ENCODE peak calls at places on chromosomes 13 and 19, in eight cellular contexts. R, N, W, D, V, F, X and U are unnamed samples.

GRCh38 chr19:7267792-7268736 is 26.1 kb downstream of the INSR start:
- DNase-seq in R (no peak), N (no peak), W (no peak), D (no peak), V (no peak), F (no peak), X (no peak), U (no peak)

GRCh38 chr19:46616631-46617322 is 8.1 kb downstream of the PTGIR start:
- DNase-seq in R (no peak), N (no peak), W (peak), D (peak), V (no peak), F (peak), X (no peak), U (peak)

GRCh38 chr13:87684850-87685735 is 13.9 kb downstream of the SLITRK5 start:
- DNase-seq in R (no peak), N (no peak), W (peak), D (no peak), V (no peak), F (no peak), X (no peak), U (no peak)

GRCh38 chr13:105990256-105990958 is 545.1 kb downstream of the EFNB2 start:
- DNase-seq in R (no peak), N (no peak), W (peak), D (no peak), V (no peak), F (no peak), X (no peak), U (no peak)

GRCh38 chr13:84400711-84401110 is 518.4 kb upstream of the SLITRK1 start:
- DNase-seq in R (no peak), N (no peak), W (peak), D (peak), V (no peak), F (no peak), X (no peak), U (no peak)

GRCh38 chr19:10774893-10775292 is 57.0 kb downstream of the DNM2 start:
- DNase-seq in R (no peak), N (no peak), W (no peak), D (no peak), V (no peak), F (no peak), X (no peak), U (no peak)

GRCh38 chr19:2867025-2867991 is at the start of gene ZNF556:
- DNase-seq in R (no peak), N (no peak), W (peak), D (peak), V (no peak), F (no peak), X (no peak), U (peak)

GRCh38 chr13:80502359-80502758 is 161.4 kb upstream of the SPRY2 start:
- DNase-seq in R (no peak), N (no peak), W (no peak), D (no peak), V (no peak), F (no peak), X (no peak), U (no peak)

GRCh38 chr13:48591889-48592725 is 59.2 kb upstream of the RCBTB2 start:
- DNase-seq in R (no peak), N (no peak), W (no peak), D (no peak), V (no peak), F (no peak), X (no peak), U (no peak)

GRCh38 chr19:1177322-1178114 is 3.5 kb upstream of the SBNO2 start:
- DNase-seq in R (no peak), N (no peak), W (peak), D (peak), V (no peak), F (peak), X (no peak), U (no peak)

GRCh38 chr13:95880346-95880745 is 172.9 kb downstream of the UGGT2 start:
- DNase-seq in R (no peak), N (no peak), W (no peak), D (no peak), V (no peak), F (no peak), X (no peak), U (no peak)

GRCh38 chr13:73556902-73557301 is 498.1 kb downstream of the KLF5 start:
- DNase-seq in R (no peak), N (no peak), W (no peak), D (peak), V (no peak), F (no peak), X (no peak), U (no peak)

GRCh38 chr13:38590796-38591507 is 95.9 kb upstream of the FREM2 start:
- DNase-seq in R (no peak), N (no peak), W (no peak), D (no peak), V (no peak), F (peak), X (no peak), U (no peak)

GRCh38 chr19:33796164-33797100 is at the start of gene KCTD15:
- DNase-seq in R (no peak), N (no peak), W (no peak), D (peak), V (no peak), F (no peak), X (no peak), U (peak)

GRCh38 chr13:27293873-27294515 is 23.4 kb downstream of the RASL11A start:
- DNase-seq in R (no peak), N (no peak), W (no peak), D (no peak), V (no peak), F (no peak), X (no peak), U (no peak)

GRCh38 chr19:6745965-6746364 is 6.5 kb downstream of the TRIP10 start:
- DNase-seq in R (no peak), N (no peak), W (no peak), D (no peak), V (no peak), F (no peak), X (no peak), U (no peak)

GRCh38 chr19:51784922-51785690 is 9.9 kb upstream of the FPR3 start:
- DNase-seq in R (no peak), N (peak), W (peak), D (peak), V (no peak), F (no peak), X (peak), U (no peak)